ENCODE peak calls at places on chromosomes 6 and 20, in nine cellular contexts. M is CD4-positive, alpha-beta memory T cell; B is OCI-LY7; H is psoas muscle; K is left ventricle myocardium inferior; Q is choroid plexus epithelial cell; E is CD8-positive, alpha-beta T cell; J is epithelial cell of esophagus; T is mesendoderm. A is an unnamed sample.
A peak's percentile ranks its signal among the peaks of the same experiment; 100 is the strongest.

GRCh38 chr6:1024587-1024986 is 287.3 kb upstream of the FOXQ1 start:
- DNase-seq in E (no peak), K (no peak), Q (peak; percentile 99), H (no peak), J (peak; percentile 24), M (no peak), T (peak; percentile 18), B (no peak), A (peak; percentile 10)

GRCh38 chr6:117483004-117483644 is 650 bp downstream of the DCBLD1 start:
- DNase-seq in Q (peak; percentile 55), K (peak; percentile 66), T (peak; percentile 86), J (peak; percentile 60), E (no peak), M (peak; percentile 14), B (no peak), H (peak; percentile 64), A (no peak)

GRCh38 chr6:166999845-167000253 is 652 bp downstream of the CEP43 start:
- DNase-seq in T (peak; percentile 39), M (peak; percentile 21), H (no peak), K (no peak), Q (peak; percentile 13), J (no peak), E (no peak), B (peak; percentile 41), A (no peak)

GRCh38 chr20:2816583-2817340 is 598 bp downstream of the TMEM239 start:
- DNase-seq in H (no peak), J (no peak), E (no peak), K (no peak), M (no peak), B (no peak), Q (no peak), T (no peak), A (no peak)

GRCh38 chr6:18431581-18431980 is 44.4 kb downstream of the RNF144B start:
- DNase-seq in T (no peak), J (peak; percentile 79), H (no peak), Q (peak; percentile 67), E (no peak), M (no peak), K (no peak), B (no peak), A (no peak)

GRCh38 chr20:54431545-54431944 is 43.8 kb upstream of the DOK5 start:
- DNase-seq in T (no peak), M (no peak), H (no peak), J (peak; percentile 24), Q (no peak), E (no peak), K (no peak), B (no peak), A (no peak)

GRCh38 chr20:45117581-45117980 is 2.6 kb upstream of the WFDC5 start:
- DNase-seq in J (no peak), T (no peak), E (no peak), K (no peak), B (no peak), H (no peak), Q (no peak), M (no peak), A (no peak)

GRCh38 chr20:63265891-63266515 is 6.6 kb upstream of the ARFGAP1 start:
- DNase-seq in J (no peak), H (no peak), T (no peak), Q (peak; percentile 20), K (no peak), B (no peak), M (no peak), E (no peak), A (no peak)

GRCh38 chr6:168376120-168376519 is 56.5 kb upstream of the DACT2 start:
- DNase-seq in Q (no peak), E (no peak), K (no peak), T (no peak), H (no peak), J (no peak), M (no peak), B (no peak), A (no peak)

GRCh38 chr6:81793811-81794210 is 41.3 kb upstream of the TENT5A start:
- DNase-seq in T (no peak), E (no peak), Q (peak; percentile 79), M (no peak), K (no peak), J (no peak), B (no peak), H (no peak), A (no peak)

GRCh38 chr6:28090902-28091586 is 10.7 kb downstream of the ZNF165 start:
- DNase-seq in T (no peak), E (no peak), K (peak; percentile 17), Q (no peak), J (no peak), B (no peak), M (no peak), H (peak; percentile 21), A (no peak)

GRCh38 chr6:129267028-129267427 is 384.1 kb downstream of the LAMA2 start:
- DNase-seq in T (peak; percentile 62), B (no peak), H (no peak), J (no peak), Q (no peak), K (no peak), E (no peak), M (no peak), A (no peak)

GRCh38 chr6:145699462-145699861 is 35.9 kb downstream of the EPM2A start:
- DNase-seq in B (no peak), J (peak; percentile 74), E (no peak), M (no peak), H (no peak), K (no peak), T (no peak), Q (peak; percentile 77), A (no peak)

GRCh38 chr20:56391596-56392281 is at the start of gene AURKA:
- DNase-seq in J (no peak), B (no peak), T (no peak), Q (peak; percentile 26), E (no peak), H (no peak), K (no peak), M (no peak), A (peak; percentile 15)

GRCh38 chr20:24337074-24337473 is 132.4 kb upstream of the SYNDIG1 start:
- DNase-seq in K (no peak), Q (peak; percentile 68), T (no peak), H (no peak), E (no peak), J (peak; percentile 81), B (no peak), M (no peak), A (peak; percentile 28)

GRCh38 chr6:127366281-127367022 is 23.0 kb upstream of the ECHDC1 start:
- DNase-seq in B (no peak), M (no peak), E (no peak), J (peak; percentile 99), K (no peak), Q (peak; percentile 99), H (no peak), T (peak; percentile 87), A (no peak)
- H3K4me3 ChIP-seq in B (no peak overlapping the region), M (no peak overlapping the region), E (no peak overlapping the region), J (no peak overlapping the region), K (no peak overlapping the region), Q (no peak overlapping the region), H (no peak overlapping the region), T (no peak overlapping the region), A (no peak overlapping the region)

GRCh38 chr6:109008537-109008950 is 86.1 kb downstream of the SESN1 start:
- DNase-seq in Q (no peak), E (no peak), B (no peak), T (no peak), M (no peak), J (no peak), K (no peak), H (no peak), A (no peak)

GRCh38 chr6:109008061-109008460 is 86.6 kb downstream of the SESN1 start:
- DNase-seq in H (no peak), B (no peak), K (no peak), J (no peak), T (no peak), Q (no peak), M (no peak), E (no peak), A (no peak)

GRCh38 chr6:109006818-109007217 is 87.8 kb downstream of the SESN1 start:
- DNase-seq in H (no peak), K (no peak), T (no peak), Q (no peak), M (no peak), E (no peak), J (no peak), B (no peak), A (no peak)

GRCh38 chr6:109008951-109009760 is 85.5 kb downstream of the SESN1 start:
- DNase-seq in H (peak; percentile 97), E (peak; percentile 83), Q (peak; percentile 89), J (peak; percentile 96), K (peak; percentile 98), B (peak; percentile 92), M (peak; percentile 91), T (peak; percentile 92), A (peak; percentile 64)

DNA sequence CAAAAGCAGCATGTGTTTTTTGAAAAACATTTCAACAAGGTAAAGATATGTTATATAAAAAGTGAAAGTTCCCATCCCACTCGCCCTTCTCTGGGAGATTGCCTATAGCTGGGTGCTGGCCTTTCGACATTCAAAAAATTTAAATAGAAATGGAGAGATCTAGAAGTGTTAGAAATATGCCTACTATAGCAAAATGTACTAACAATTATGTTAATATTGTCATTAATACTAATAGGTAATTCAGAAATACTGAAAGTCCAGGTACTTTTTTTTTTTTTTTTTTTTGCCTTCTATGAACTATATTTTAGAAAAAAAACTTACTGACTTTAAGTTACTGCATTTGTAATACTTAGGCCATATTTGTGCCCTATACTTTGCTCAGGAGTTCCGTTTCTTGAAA is 87.1 kb downstream of the SESN1 start:
- DNase-seq in J (no peak), Q (no peak), H (no peak), E (no peak), M (no peak), B (no peak), K (no peak), T (no peak), A (no peak)
- H3K4me3 ChIP-seq in J (peak overlapping the region; percentile 95), Q (peak overlapping the region; percentile 78), H (peak overlapping the region; percentile 71), E (no peak overlapping the region), M (peak overlapping the region; percentile 41), B (no peak overlapping the region), K (peak overlapping the region; percentile 88), T (no peak overlapping the region), A (no peak overlapping the region)

DNA sequence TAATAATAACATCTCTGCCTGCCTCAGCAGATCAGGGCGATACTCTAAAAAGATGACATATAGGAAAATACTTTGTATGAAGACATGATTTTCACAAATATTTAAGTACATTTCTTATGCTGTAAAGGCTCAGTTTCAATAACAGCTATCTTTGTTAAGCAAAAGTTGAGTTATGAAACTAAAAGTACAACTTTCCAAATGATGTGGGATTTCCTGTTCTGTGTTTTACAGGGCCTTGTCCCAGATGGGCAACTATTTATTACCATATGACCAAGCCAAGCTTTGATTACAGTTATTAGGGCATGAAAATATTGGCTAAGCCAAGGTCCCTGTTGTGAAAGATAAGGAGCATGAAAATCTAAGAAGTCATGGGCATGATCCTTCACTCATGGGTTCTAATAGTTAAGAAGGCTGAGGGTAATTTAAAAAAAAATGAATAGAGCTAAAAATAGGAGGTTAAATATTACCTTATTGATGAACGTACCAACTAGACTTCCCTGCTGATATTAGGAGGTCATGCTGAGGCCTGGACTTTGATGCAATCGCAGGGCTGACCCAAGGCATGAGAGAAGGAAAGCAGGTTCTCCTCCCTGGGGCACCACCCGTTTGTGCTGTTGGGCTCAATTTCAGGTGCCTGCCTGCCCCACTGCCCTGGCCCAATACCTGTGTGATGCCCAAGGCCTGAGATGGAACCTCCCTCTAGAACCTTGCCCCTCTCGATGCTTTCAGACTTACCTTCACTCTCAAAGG is 294.4 kb upstream of the PRDM1 start:
- DNase-seq in E (no peak), M (no peak), T (no peak), K (no peak), B (peak; percentile 37), Q (no peak), H (no peak), J (no peak), A (no peak)
- H3K4me3 ChIP-seq in E (no peak overlapping the region), M (no peak overlapping the region), T (no peak overlapping the region), K (no peak overlapping the region), B (peak overlapping the region; percentile 7), Q (no peak overlapping the region), H (no peak overlapping the region), J (no peak overlapping the region), A (no peak overlapping the region)

GRCh38 chr20:51461306-51461705 is 81.2 kb downstream of the NFATC2 start:
- DNase-seq in K (no peak), H (no peak), Q (no peak), E (no peak), M (no peak), B (peak; percentile 84), J (no peak), T (no peak), A (no peak)
- H3K4me3 ChIP-seq in K (no peak overlapping the region), H (no peak overlapping the region), Q (no peak overlapping the region), E (no peak overlapping the region), M (no peak overlapping the region), B (peak overlapping the region; percentile 12), J (no peak overlapping the region), T (no peak overlapping the region), A (no peak overlapping the region)